ENCODE peak calls at places on chromosomes 2 and 18, in four cellular contexts. Z, F, I and S are unnamed samples.

GRCh38 chr2:38605298-38605830 is 2.6 kb upstream of the HNRNPLL start:
- DNase-seq in Z (peak), F (no peak), I (no peak), S (no peak)

GRCh38 chr2:67604360-67604759 is 207.2 kb downstream of the ETAA1 start:
- DNase-seq in Z (peak), F (no peak), I (no peak), S (no peak)

GRCh38 chr2:12534646-12535263 is 182.0 kb upstream of the TRIB2 start:
- DNase-seq in Z (peak), F (no peak), I (no peak), S (peak)

GRCh38 chr2:149068996-149069888 is 30.7 kb downstream of the LYPD6B start:
- DNase-seq in Z (no peak), F (peak), I (no peak), S (no peak)

GRCh38 chr18:26493021-26493420 is 55.3 kb downstream of the KCTD1 start:
- DNase-seq in Z (no peak), F (no peak), I (no peak), S (no peak)

GRCh38 chr2:147595200-147595599 is 249.6 kb upstream of the ACVR2A start:
- DNase-seq in Z (no peak), F (no peak), I (no peak), S (no peak)

GRCh38 chr2:225415809-225416208 is 16.3 kb downstream of the NYAP2 start:
- DNase-seq in Z (no peak), F (no peak), I (no peak), S (no peak)

GRCh38 chr2:227230151-227230550 is 65.7 kb downstream of the COL4A3 start:
- DNase-seq in Z (no peak), F (no peak), I (no peak), S (no peak)

GRCh38 chr2:126792186-126792585 is 106.5 kb upstream of the TEX51 start:
- DNase-seq in Z (no peak), F (no peak), I (no peak), S (no peak)

GRCh38 chr18:62523631-62524442 is 1.0 kb downstream of the ZCCHC2 start:
- DNase-seq in Z (peak), F (peak), I (peak), S (no peak)

GRCh38 chr2:24919100-24919976 is 699 bp downstream of the ADCY3 start:
- DNase-seq in Z (peak), F (peak), I (no peak), S (no peak)

GRCh38 chr2:73830871-73831401 is 2.2 kb downstream of the STAMBP start:
- DNase-seq in Z (peak), F (peak), I (no peak), S (peak)

GRCh38 chr18:36185157-36185556 is 2.1 kb upstream of the MOCOS start:
- DNase-seq in Z (no peak), F (no peak), I (no peak), S (no peak)

GRCh38 chr2:237729681-237730475 is 68.7 kb upstream of the RBM44 start:
- DNase-seq in Z (no peak), F (no peak), I (no peak), S (no peak)

GRCh38 chr2:145158051-145158586 is 638.2 kb upstream of the ZEB2 start:
- DNase-seq in Z (no peak), F (no peak), I (no peak), S (no peak)

GRCh38 chr2:163982938-163983337 is 247.1 kb upstream of the FIGN start:
- DNase-seq in Z (no peak), F (no peak), I (no peak), S (no peak)

GRCh38 chr2:11342561-11343343 is 1.7 kb downstream of the ROCK2 start:
- DNase-seq in Z (peak), F (no peak), I (no peak), S (no peak)

GRCh38 chr2:37397166-37397565 is 52.7 kb downstream of the QPCT start:
- DNase-seq in Z (no peak), F (no peak), I (no peak), S (no peak)

GRCh38 chr2:109382946-109383345 is 230.8 kb downstream of the SEPTIN10 start:
- DNase-seq in Z (peak), F (no peak), I (no peak), S (no peak)

GRCh38 chr18:32661486-32662299 is 111.1 kb downstream of the KLHL14 start:
- DNase-seq in Z (peak), F (no peak), I (no peak), S (peak)

GRCh38 chr18:12946549-12947354 is 1.1 kb upstream of the SEH1L start:
- DNase-seq in Z (peak), F (no peak), I (peak), S (peak)

GRCh38 chr2:15588329-15588919 is 3.2 kb upstream of the DDX1 start:
- DNase-seq in Z (peak), F (peak), I (peak), S (no peak)

GRCh38 chr2:149098722-149099121 is 60.2 kb downstream of the LYPD6B start:
- DNase-seq in Z (peak), F (no peak), I (no peak), S (no peak)

GRCh38 chr2:240622631-240623235 is 2.5 kb upstream of the GPR35 start:
- DNase-seq in Z (peak), F (no peak), I (peak), S (no peak)

GRCh38 chr2:159982270-159982669 is 80.1 kb downstream of the PLA2R1 start:
- DNase-seq in Z (peak), F (no peak), I (no peak), S (peak)

GRCh38 chr18:44895176-44895798 is 214.6 kb downstream of the SETBP1 start:
- DNase-seq in Z (peak), F (peak), I (peak), S (peak)

GRCh38 chr2:26249625-26250024 is 4.9 kb downstream of the HADHB start:
- DNase-seq in Z (no peak), F (no peak), I (no peak), S (no peak)

GRCh38 chr2:43027103-43027482 is 199.3 kb downstream of the ZFP36L2 start:
- DNase-seq in Z (no peak), F (no peak), I (no peak), S (no peak)

GRCh38 chr2:212124597-212124996 is 414.0 kb downstream of the ERBB4 start:
- DNase-seq in Z (no peak), F (no peak), I (peak), S (no peak)